ENCODE peak calls at places on chromosomes 16 and 17, in seven cellular contexts. S is kidney, C is neural progenitor cell, M is vagina, I is Peyer's patch, A is body of pancreas, F is OCI-LY7. R is an unnamed sample. For H3K4me1, the result is how much of the 10 kb centered on the place peaks cover.

GRCh38 chr17:78300962-78301820 is 58.7 kb downstream of the SOCS3 start:
- DNase-seq in S (no peak), F (no peak), A (no peak), C (no peak), M (no peak), I (no peak), R (no peak)

GRCh38 chr16:78605548-78606097 is 506.2 kb downstream of the WWOX start:
- DNase-seq in I (no peak), F (no peak), M (no peak), A (no peak), C (no peak), S (no peak), R (no peak)

GRCh38 chr17:8285270-8286181 is 2.9 kb upstream of the RANGRF start:
- DNase-seq in S (peak), A (peak), F (peak), C (no peak), I (no peak), M (no peak), R (peak)

GRCh38 chr16:68538880-68539701 is at the start of gene ZFP90:
- DNase-seq in S (peak), I (peak), M (no peak), C (peak), F (peak), A (peak), R (peak)

GRCh38 chr16:67968440-67969285 is at the start of gene SLC12A4:
- DNase-seq in A (peak), M (no peak), C (peak), I (peak), F (peak), S (peak), R (peak)

GRCh38 chr17:36183001-36183810 is 6.8 kb upstream of the TBC1D3B start:
- DNase-seq in S (peak), F (no peak), C (peak), I (peak), M (no peak), A (peak), R (peak)

GRCh38 chr17:700504-701094 is 14.0 kb downstream of the VPS53 start:
- DNase-seq in M (no peak), F (peak), A (no peak), S (no peak), C (peak), I (no peak), R (no peak)

GRCh38 chr17:62592305-62593099 is 35.0 kb upstream of the MRC2 start:
- DNase-seq in S (no peak), F (no peak), A (no peak), C (no peak), I (no peak), M (no peak), R (no peak)

GRCh38 chr16:75108792-75109731 is 7.5 kb downstream of the LDHD start:
- DNase-seq in S (peak), F (peak), A (peak), I (peak), C (no peak), M (peak), R (peak)

GRCh38 chr17:70622382-70623260 is 453.3 kb downstream of the KCNJ2 start:
- DNase-seq in F (peak), I (peak), C (peak), A (peak), M (no peak), S (no peak), R (no peak)

GRCh38 chr16:48321307-48322036 is 63.7 kb downstream of the SIAH1 start:
- DNase-seq in C (no peak), S (no peak), I (no peak), A (no peak), F (no peak), M (no peak), R (no peak)

GRCh38 chr16:30979170-30980067 is 5.6 kb upstream of the HSD3B7 start:
- DNase-seq in A (no peak), I (no peak), S (no peak), M (no peak), C (no peak), F (no peak), R (no peak)

GRCh38 chr16:87100306-87101058 is 216.7 kb downstream of the C16orf95 start:
- DNase-seq in A (no peak), M (no peak), F (no peak), S (no peak), I (no peak), C (peak), R (no peak)

GRCh38 chr17:34242553-34242952 is 12.5 kb upstream of the CCL2 start:
- DNase-seq in I (no peak), A (no peak), C (no peak), S (no peak), M (no peak), F (peak), R (no peak)

GRCh38 chr17:21119247-21119944 is 7.4 kb upstream of the DHRS7B start:
- DNase-seq in A (peak), C (peak), I (peak), F (peak), S (peak), M (no peak), R (peak)

GRCh38 chr17:72502111-72502939 is 381.5 kb downstream of the SOX9 start:
- DNase-seq in I (no peak), S (no peak), A (peak), F (no peak), M (no peak), C (peak), R (no peak)

GRCh38 chr17:76007131-76007849 is 6.6 kb downstream of the CDK3 start:
- DNase-seq in I (no peak), F (no peak), C (no peak), A (no peak), S (no peak), M (no peak), R (no peak)

GRCh38 chr17:82061047-82061925 is 4.3 kb downstream of the DUS1L start:
- DNase-seq in I (no peak), S (peak), M (no peak), C (no peak), F (no peak), A (no peak), R (peak)

GRCh38 chr17:72556944-72557826 is 436.4 kb downstream of the SOX9 start:
- DNase-seq in F (peak), A (peak), I (peak), M (no peak), C (peak), S (peak), R (no peak)

GRCh38 chr17:82480345-82480744 is 21.8 kb downstream of the NARF start:
- DNase-seq in S (no peak), C (no peak), F (no peak), A (no peak), I (no peak), M (no peak), R (no peak)

GRCh38 chr17:81466564-81467472 is 45.8 kb downstream of the ACTG1 start:
- DNase-seq in M (no peak), A (peak), F (no peak), C (no peak), S (no peak), I (no peak), R (no peak)

GRCh38 chr17:68456529-68457167 is 648 bp downstream of the WIPI1 start:
- DNase-seq in F (no peak), I (peak), A (peak), C (peak), S (peak), M (no peak), R (peak)

GRCh38 chr17:64747938-64748540 is 85.9 kb upstream of the SMURF2 start:
- DNase-seq in A (no peak), C (no peak), S (no peak), M (no peak), F (no peak), I (no peak), R (no peak)

GRCh38 chr17:73723317-73723716 is 79.1 kb upstream of the SDK2 start:
- DNase-seq in C (no peak), M (no peak), I (no peak), S (no peak), A (no peak), F (no peak), R (no peak)

GRCh38 chr17:44220211-44221071 is 966 bp upstream of the UBTF start:
- DNase-seq in C (peak), S (peak), F (peak), I (peak), M (no peak), A (peak), R (peak)

GRCh38 chr16:15494231-15494630 is 59.8 kb downstream of the BMERB1 start:
- DNase-seq in C (no peak), F (no peak), M (no peak), I (no peak), A (no peak), S (no peak), R (no peak)

GRCh38 chr17:37698132-37698615 is 46.7 kb downstream of the HNF1B start:
- DNase-seq in A (no peak), I (no peak), M (no peak), C (no peak), S (no peak), F (no peak), R (no peak)

GRCh38 chr17:72977768-72978417 is 114.6 kb downstream of the SLC39A11 start:
- DNase-seq in S (no peak), I (no peak), A (peak), M (no peak), C (no peak), F (no peak), R (no peak)

GRCh38 chr17:72927146-72927545 is 165.3 kb downstream of the SLC39A11 start:
- DNase-seq in C (no peak), I (no peak), F (no peak), M (no peak), A (no peak), S (no peak), R (no peak)

GRCh38 chr16:80317132-80318098 is 223.4 kb upstream of the DYNLRB2 start:
- DNase-seq in S (no peak), A (no peak), C (peak), M (no peak), I (no peak), F (no peak), R (no peak)

GRCh38 chr16:50400967-50401348 is 32.2 kb upstream of the BRD7 start:
- DNase-seq in I (no peak), C (no peak), F (no peak), S (no peak), M (peak), A (no peak), R (no peak)

GRCh38 chr17:79079421-79080200 is 5.0 kb downstream of the ENGASE start:
- DNase-seq in M (no peak), A (no peak), I (peak), C (no peak), F (no peak), S (peak), R (peak)

GRCh38 chr16:67177743-67178699 is 5.7 kb downstream of the MATCAP1 start:
- DNase-seq in I (peak), A (peak), M (no peak), S (peak), C (peak), F (peak), R (peak)

GRCh38 chr17:67829331-67829730 is 4.0 kb downstream of the BPTF start:
- DNase-seq in F (peak), C (peak), M (no peak), A (no peak), I (no peak), S (no peak), R (no peak)

GRCh38 chr17:65916425-65916824 is 275.5 kb downstream of the CEP112 start:
- DNase-seq in M (no peak), C (no peak), A (no peak), F (no peak), I (no peak), S (no peak), R (no peak)

GRCh38 chr16:22330326-22330725 is 33.1 kb downstream of the POLR3E start:
- DNase-seq in A (no peak), S (no peak), F (no peak), M (no peak), C (no peak), I (no peak), R (no peak)

GRCh38 chr16:84294196-84295142 is at the start of gene WFDC1:
- DNase-seq in M (no peak), S (peak), F (no peak), I (no peak), C (peak), A (no peak), R (no peak)

GRCh38 chr17:50931003-50931878 is 65.1 kb upstream of the TOB1 start:
- DNase-seq in A (peak), M (no peak), C (peak), I (peak), S (peak), F (peak), R (peak)

GRCh38 chr17:81991684-81992513 is 14.5 kb downstream of the ASPSCR1 start:
- DNase-seq in M (no peak), C (peak), I (peak), S (peak), F (no peak), A (peak), R (peak)

GRCh38 chr17:47200325-47200663 is 8.9 kb upstream of the MYL4 start:
- DNase-seq in I (no peak), C (no peak), M (no peak), S (no peak), A (no peak), F (no peak), R (no peak)

GRCh38 chr17:7260151-7260550 is 2.1 kb downstream of the CLDN7 start:
- DNase-seq in I (no peak), M (no peak), S (no peak), F (no peak), A (no peak), C (no peak), R (no peak)
- H3K4me3 ChIP-seq in I (peak), M (peak), S (peak), F (no peak), A (peak), C (no peak), R (peak)

DNA sequence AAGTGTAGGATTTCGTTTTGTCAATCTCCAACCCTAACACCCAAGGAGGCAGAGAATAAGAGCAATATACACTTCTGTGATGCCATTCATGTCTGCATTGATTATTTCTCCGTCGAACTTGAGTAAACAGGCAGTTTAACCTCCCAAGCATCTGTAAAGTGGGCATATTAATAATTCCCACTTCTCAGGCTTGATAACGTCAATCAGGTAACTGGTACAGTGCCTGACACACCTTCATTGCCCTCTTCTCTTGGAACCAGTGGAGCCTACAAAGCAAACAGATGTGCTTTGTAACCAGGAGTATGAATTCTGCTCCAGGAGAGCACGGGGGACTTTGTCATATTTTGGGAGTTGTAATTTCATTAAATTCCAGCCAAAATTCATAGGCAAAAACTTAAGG is 32.5 kb upstream of the PLCG2 start:
- DNase-seq in M (no peak), A (no peak), S (no peak), F (no peak), C (no peak), I (no peak), R (no peak)
- H3K4me1 ChIP-seq in M (under half), A (under half), S (under half), F (half or more), C (under half), I (under half), R (under half)

DNA sequence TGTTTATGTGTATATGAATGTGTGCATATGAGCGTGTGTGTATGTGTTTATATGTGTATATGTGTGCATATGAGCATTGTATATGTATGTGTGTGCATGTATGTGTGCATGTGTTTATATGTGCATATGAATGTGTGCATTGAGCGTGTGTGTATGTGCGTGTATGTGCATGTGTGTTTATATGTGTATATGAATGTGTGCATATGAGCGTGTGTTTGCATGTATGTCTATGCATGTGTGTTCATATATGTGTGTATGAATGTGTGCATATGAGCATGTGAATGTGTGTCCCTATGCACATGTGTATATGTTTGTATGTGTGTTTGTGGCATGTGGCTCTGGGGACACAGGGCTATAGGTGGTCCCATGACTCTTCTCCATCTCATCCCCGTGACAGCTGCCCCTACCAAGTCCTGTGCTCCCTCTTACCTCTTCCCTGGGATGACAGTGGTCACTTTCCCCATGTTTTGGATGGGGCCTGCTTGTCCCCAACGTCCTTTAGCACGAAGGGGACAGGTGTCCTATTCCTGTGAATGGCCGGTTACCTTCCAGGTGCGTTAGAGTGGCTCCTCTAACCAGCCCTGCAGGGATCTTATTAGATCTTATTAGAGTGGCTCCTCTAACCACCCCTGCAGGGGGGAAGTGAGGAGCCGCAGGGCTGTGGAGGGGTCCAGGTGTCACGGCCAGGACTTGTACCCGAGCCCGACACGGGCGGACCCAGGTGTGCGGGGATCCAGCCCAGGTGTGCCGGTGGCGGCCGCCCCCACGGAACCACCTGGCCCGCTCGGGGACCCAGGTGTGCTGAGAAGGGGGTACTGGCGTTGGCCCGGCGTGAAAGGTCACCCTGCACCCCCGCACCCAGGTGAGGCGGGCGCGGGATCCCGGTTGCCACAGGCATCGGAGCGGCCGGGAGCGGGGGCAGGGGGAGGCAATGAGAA is 105.6 kb downstream of the SEC14L1 start:
- DNase-seq in M (no peak), A (no peak), F (peak), C (no peak), I (no peak), S (no peak), R (no peak)
- TF ChIP-seq CTCF in M (no peak), A (no peak), F (no peak), C (no peak), I (no peak), S (no peak), R (no peak)

DNA sequence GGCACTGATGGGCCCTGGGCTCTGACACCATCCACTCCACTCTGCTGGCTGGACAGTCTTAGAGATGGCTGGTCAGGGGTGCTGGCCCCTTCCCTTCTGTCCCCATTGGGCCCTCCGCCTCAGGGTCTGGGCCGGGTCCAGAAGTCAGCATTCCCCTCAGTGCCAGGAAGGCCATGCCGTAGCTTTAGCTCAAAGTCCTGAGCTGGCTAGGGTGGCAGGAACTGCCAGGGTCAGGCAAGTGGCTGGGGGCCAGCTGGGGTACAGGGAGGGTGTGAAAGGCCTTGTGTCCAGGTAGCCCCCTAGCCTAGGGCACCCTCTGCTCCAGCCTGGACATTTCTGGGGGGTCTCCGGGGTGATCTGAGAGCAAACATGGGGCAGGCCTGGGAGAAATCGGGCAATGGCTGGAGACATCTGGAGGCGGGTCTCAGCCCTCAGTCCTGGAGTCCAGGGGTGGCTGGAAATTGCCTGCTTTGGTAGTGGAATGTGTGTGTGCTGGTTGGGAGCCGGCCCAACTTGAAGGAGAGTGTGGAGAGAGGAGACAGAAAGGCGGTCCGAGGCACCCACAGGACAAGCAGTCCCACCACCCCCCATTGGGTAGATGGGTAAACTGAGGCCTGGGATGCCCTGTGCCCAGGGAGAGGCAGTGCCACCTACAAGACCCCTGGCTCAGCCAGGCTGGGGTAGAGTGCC is 32.5 kb downstream of the TPSG1 start:
- DNase-seq in S (no peak), C (no peak), F (no peak), I (no peak), A (no peak), M (no peak), R (no peak)
- H3K4me3 ChIP-seq in S (no peak), C (no peak), F (no peak), I (no peak), A (no peak), M (no peak), R (no peak)

GRCh38 chr17:59327891-59328290 is 3.6 kb upstream of the YPEL2 start:
- DNase-seq in F (no peak), I (no peak), C (no peak), M (no peak), A (no peak), S (no peak), R (no peak)
- H3K4me1 ChIP-seq in F (under half), I (under half), C (under half), M (under half), A (under half), S (under half), R (under half)

DNA sequence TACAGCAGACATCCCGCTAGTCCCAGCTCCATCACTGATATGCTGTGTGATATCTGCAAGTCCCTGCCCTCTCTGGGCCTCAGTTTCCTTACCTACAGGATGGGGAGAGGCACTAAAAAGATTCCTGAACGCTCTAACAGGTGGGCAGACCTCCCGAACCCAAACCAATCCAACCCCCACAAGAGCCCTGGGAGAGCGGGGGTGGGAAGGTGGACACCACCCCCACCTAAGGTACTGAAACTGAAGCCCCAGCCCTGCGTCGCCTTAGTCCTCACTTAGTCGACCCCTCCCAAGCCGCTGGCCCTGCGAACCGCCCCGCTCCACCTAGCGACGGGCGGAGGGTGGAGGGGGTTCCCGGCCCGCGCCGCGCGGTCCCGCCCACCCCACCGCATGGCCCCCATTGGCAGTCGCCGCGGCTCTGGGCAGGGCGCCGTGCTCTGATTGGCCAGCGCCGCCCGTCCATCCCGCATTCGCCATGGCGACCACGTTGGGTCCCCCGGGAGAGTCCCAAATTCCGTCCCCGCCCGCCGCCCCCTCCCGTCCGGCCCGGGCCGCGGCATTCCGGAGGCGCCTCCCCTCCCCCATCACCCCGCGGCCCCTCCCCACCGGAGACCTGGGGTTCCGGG is 578 bp downstream of the CCDC102A start:
- DNase-seq in F (peak), A (peak), C (peak), M (peak), I (peak), S (peak), R (peak)
- TF ChIP-seq CTCF in F (peak), A (no peak), C (peak), M (no peak), I (peak), S (no peak), R (no peak)